ENCODE peak calls at places on chromosomes 4 and X, in four cellular contexts. One of them, this sample, is unnamed. For H3K4me1, the result is how much of the 10 kb centered on the place peaks cover.

GRCh38 chrX:98380106-98380505 is 1496.4 kb downstream of the RPA4 start:
- DNase-seq in A549: no peak
- DNase-seq in uterus: no peak
- DNase-seq in CD8-positive, alpha-beta memory T cell: no peak
- DNase-seq in this sample: no peak

GRCh38 chr4:3205995-3206394 is 43.0 kb upstream of the MSANTD1 start:
- DNase-seq in A549: no peak
- DNase-seq in uterus: no peak
- DNase-seq in CD8-positive, alpha-beta memory T cell: no peak
- DNase-seq in this sample: no peak

GRCh38 chrX:149881081-149881711 is at the start of gene MAGEA8:
- DNase-seq in A549: no peak
- DNase-seq in uterus: no peak
- DNase-seq in CD8-positive, alpha-beta memory T cell: no peak
- DNase-seq in this sample: no peak

GRCh38 chr4:154743683-154744340 is at the start of gene LRAT:
- DNase-seq in A549: peak
- DNase-seq in uterus: no peak
- DNase-seq in CD8-positive, alpha-beta memory T cell: peak
- DNase-seq in this sample: peak

GRCh38 chrX:123731258-123731986 is 1.4 kb downstream of the THOC2 start:
- DNase-seq in A549: peak
- DNase-seq in uterus: no peak
- DNase-seq in CD8-positive, alpha-beta memory T cell: no peak
- DNase-seq in this sample: no peak

GRCh38 chrX:129593137-129593536 is 53.1 kb downstream of the OCRL start:
- DNase-seq in A549: no peak
- DNase-seq in uterus: no peak
- DNase-seq in CD8-positive, alpha-beta memory T cell: no peak
- DNase-seq in this sample: no peak

GRCh38 chrX:121231566-121232358 is 184.4 kb downstream of the GLUD2 start:
- DNase-seq in A549: no peak
- DNase-seq in uterus: no peak
- DNase-seq in CD8-positive, alpha-beta memory T cell: no peak
- DNase-seq in this sample: no peak

GRCh38 chr4:32025840-32026459 is 1305.8 kb downstream of the PCDH7 start:
- DNase-seq in A549: peak
- DNase-seq in uterus: no peak
- DNase-seq in CD8-positive, alpha-beta memory T cell: no peak
- DNase-seq in this sample: no peak

GRCh38 chr4:148778980-148779675 is 336.9 kb upstream of the NR3C2 start:
- DNase-seq in A549: no peak
- DNase-seq in uterus: no peak
- DNase-seq in CD8-positive, alpha-beta memory T cell: no peak
- DNase-seq in this sample: no peak

GRCh38 chr4:186710521-186711119 is 13.0 kb downstream of the FAT1 start:
- DNase-seq in A549: no peak
- DNase-seq in uterus: no peak
- DNase-seq in CD8-positive, alpha-beta memory T cell: no peak
- DNase-seq in this sample: no peak

GRCh38 chr4:36651253-36651652 is 369.8 kb downstream of the DTHD1 start:
- DNase-seq in A549: no peak
- DNase-seq in uterus: no peak
- DNase-seq in CD8-positive, alpha-beta memory T cell: no peak
- DNase-seq in this sample: no peak

GRCh38 chr4:27407616-27408015 is 547.0 kb downstream of the STIM2 start:
- DNase-seq in A549: no peak
- DNase-seq in uterus: no peak
- DNase-seq in CD8-positive, alpha-beta memory T cell: no peak
- DNase-seq in this sample: no peak

GRCh38 chrX:121851033-121851432 is 803.6 kb downstream of the GLUD2 start:
- DNase-seq in A549: no peak
- DNase-seq in uterus: no peak
- DNase-seq in CD8-positive, alpha-beta memory T cell: no peak
- DNase-seq in this sample: no peak

GRCh38 chr4:15757084-15757483 is 21.0 kb upstream of the CD38 start:
- DNase-seq in A549: no peak
- DNase-seq in uterus: no peak
- DNase-seq in CD8-positive, alpha-beta memory T cell: peak
- DNase-seq in this sample: no peak
- H3K4me1 ChIP-seq in A549: under half
- H3K4me1 ChIP-seq in uterus: under half
- H3K4me1 ChIP-seq in CD8-positive, alpha-beta memory T cell: under half
- H3K4me1 ChIP-seq in this sample: under half

GRCh38 chrX:114210879-114211278 is 373.0 kb upstream of the HTR2C start:
- DNase-seq in A549: no peak
- DNase-seq in uterus: no peak
- DNase-seq in CD8-positive, alpha-beta memory T cell: no peak
- DNase-seq in this sample: no peak
- H3K27ac ChIP-seq in A549: no peak
- H3K27ac ChIP-seq in uterus: no peak
- H3K27ac ChIP-seq in CD8-positive, alpha-beta memory T cell: no peak
- H3K27ac ChIP-seq in this sample: no peak

GRCh38 chr4:101807351-101807750 is 16.8 kb downstream of the BANK1 start:
- DNase-seq in A549: no peak
- DNase-seq in uterus: no peak
- DNase-seq in CD8-positive, alpha-beta memory T cell: no peak
- DNase-seq in this sample: no peak
- H3K4me3 ChIP-seq in A549: no peak
- H3K4me3 ChIP-seq in uterus: no peak
- H3K4me3 ChIP-seq in CD8-positive, alpha-beta memory T cell: no peak
- H3K4me3 ChIP-seq in this sample: no peak

GRCh38 chr4:54783402-54784110 is 125.8 kb downstream of the KIT start:
- DNase-seq in A549: no peak
- DNase-seq in uterus: no peak
- DNase-seq in CD8-positive, alpha-beta memory T cell: no peak
- DNase-seq in this sample: no peak

GRCh38 chr4:54779797-54780196 is 122.0 kb downstream of the KIT start:
- DNase-seq in A549: no peak
- DNase-seq in uterus: no peak
- DNase-seq in CD8-positive, alpha-beta memory T cell: no peak
- DNase-seq in this sample: no peak

GRCh38 chr4:54781771-54782170 is 124.0 kb downstream of the KIT start:
- DNase-seq in A549: no peak
- DNase-seq in uterus: peak
- DNase-seq in CD8-positive, alpha-beta memory T cell: no peak
- DNase-seq in this sample: peak

DNA sequence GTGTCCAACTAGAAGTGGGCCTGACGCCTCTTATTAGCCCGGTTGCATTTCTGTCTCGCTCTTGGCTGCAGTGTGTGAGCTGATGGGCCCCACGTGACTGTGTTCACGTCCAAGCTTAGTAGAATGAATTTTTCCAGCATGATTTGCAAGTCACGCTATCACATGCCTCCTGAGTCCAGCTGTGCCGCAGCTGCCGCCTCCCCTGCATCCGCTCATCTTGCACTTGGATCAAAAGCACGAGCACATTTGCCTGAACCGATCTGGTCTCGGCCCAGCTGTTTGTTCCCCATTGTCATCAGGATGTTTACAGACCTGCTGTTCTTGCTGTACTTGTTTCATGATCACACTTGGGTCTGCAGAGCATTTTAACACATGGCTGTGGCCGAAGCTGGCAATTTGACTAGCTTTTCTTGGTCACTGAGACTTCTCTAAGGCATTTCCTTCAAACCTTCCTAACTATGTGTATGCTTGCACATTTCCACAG is 126.5 kb downstream of the KIT start:
- DNase-seq in A549: no peak
- DNase-seq in uterus: peak
- DNase-seq in CD8-positive, alpha-beta memory T cell: no peak
- DNase-seq in this sample: peak
- H3K4me1 ChIP-seq in A549: under half
- H3K4me1 ChIP-seq in uterus: under half
- H3K4me1 ChIP-seq in CD8-positive, alpha-beta memory T cell: under half
- H3K4me1 ChIP-seq in this sample: half or more

DNA sequence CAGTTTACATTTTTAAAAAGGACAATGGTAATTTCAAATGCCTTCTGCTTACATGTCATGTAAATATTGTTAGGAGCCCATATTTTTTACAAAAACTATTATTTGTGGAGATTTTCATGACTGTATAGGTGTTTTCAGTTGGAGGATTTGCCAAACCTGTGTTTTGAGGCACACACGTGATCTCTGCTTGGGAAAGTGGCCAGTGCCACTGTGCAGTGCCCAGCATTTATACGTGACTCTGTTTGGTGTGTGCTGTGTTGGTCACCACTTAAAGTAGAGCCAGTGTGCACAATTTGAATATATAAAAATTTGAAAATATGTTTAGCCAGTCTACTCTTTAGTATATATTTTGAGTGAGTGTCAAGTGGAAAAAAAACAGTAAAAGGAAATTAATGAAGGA is 26.8 kb upstream of the NAP1L5 start:
- DNase-seq in A549: no peak
- DNase-seq in uterus: no peak
- DNase-seq in CD8-positive, alpha-beta memory T cell: no peak
- DNase-seq in this sample: no peak
- H3K27ac ChIP-seq in A549: no peak
- H3K27ac ChIP-seq in uterus: no peak
- H3K27ac ChIP-seq in CD8-positive, alpha-beta memory T cell: no peak
- H3K27ac ChIP-seq in this sample: peak

DNA sequence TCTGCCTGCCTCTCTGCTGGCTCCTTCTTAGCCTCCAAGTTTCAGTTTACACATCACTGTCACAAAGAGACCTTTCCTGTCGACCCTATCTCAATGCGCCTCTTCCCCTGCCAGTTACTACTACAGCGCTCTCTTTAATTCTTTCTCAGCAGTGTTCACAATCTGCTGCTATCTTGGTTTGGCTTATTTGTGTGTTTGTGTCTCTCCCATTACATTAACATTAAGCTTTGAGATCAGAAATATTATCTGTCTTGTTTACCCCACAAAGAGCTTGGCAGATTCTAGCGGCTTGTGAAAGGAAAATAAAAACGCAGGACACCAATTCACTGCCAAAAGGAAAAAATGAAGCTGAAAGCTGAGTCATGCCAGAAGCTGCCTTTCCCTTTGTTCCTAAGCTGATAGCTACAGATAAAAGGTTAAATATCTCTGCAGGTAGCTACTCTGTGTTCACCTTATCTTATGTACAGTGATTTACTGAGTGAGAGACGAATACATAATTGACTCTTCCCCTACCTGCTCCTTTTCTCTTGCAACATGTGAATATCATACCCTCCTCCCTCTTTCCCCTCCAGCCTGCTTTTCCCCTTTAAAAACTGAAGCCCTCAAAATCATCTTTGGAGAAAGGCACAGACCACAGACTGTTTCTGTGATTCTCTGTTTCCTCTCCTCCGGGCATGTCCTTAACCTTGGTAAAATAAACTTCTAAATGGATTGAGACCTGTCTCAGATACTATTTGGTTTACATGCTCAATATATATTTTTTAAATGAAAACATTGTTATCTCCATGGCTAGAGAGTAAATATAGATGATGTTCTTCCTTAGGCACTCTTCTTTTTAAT is 19.3 kb upstream of the SLC9A7 start:
- DNase-seq in A549: no peak
- DNase-seq in uterus: no peak
- DNase-seq in CD8-positive, alpha-beta memory T cell: no peak
- DNase-seq in this sample: no peak
- H3K4me3 ChIP-seq in A549: no peak
- H3K4me3 ChIP-seq in uterus: no peak
- H3K4me3 ChIP-seq in CD8-positive, alpha-beta memory T cell: no peak
- H3K4me3 ChIP-seq in this sample: no peak

GRCh38 chr4:184400375-184400870 is 73.9 kb downstream of the IRF2 start:
- DNase-seq in A549: no peak
- DNase-seq in uterus: no peak
- DNase-seq in CD8-positive, alpha-beta memory T cell: no peak
- DNase-seq in this sample: no peak
- H3K4me1 ChIP-seq in A549: under half
- H3K4me1 ChIP-seq in uterus: under half
- H3K4me1 ChIP-seq in CD8-positive, alpha-beta memory T cell: under half
- H3K4me1 ChIP-seq in this sample: half or more

DNA sequence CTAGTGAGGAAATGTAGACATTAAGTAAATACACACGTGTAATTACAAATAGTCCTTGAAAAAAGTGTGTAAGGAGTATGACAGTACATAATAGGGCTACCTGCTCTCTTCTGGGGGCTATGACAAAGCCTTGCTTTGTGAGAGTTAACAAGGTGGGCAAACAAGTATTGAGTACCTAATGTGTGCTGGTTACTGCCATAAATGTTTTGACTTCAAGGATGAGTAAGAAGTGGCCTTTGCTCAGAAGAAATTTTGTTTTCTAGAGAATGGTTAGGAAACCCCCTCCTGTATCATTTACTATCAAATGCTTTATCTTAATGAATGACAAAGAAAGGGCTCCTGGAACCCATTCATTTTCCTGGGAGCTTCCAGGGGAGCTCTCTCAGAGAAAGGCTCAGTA is 167.0 kb upstream of the CASK start:
- DNase-seq in A549: no peak
- DNase-seq in uterus: no peak
- DNase-seq in CD8-positive, alpha-beta memory T cell: no peak
- DNase-seq in this sample: no peak
- H3K27ac ChIP-seq in A549: no peak
- H3K27ac ChIP-seq in uterus: no peak
- H3K27ac ChIP-seq in CD8-positive, alpha-beta memory T cell: no peak
- H3K27ac ChIP-seq in this sample: no peak

GRCh38 chr4:18593297-18594002 is 571.9 kb upstream of the LCORL start:
- DNase-seq in A549: peak
- DNase-seq in uterus: peak
- DNase-seq in CD8-positive, alpha-beta memory T cell: peak
- DNase-seq in this sample: no peak
- H3K4me3 ChIP-seq in A549: peak
- H3K4me3 ChIP-seq in uterus: no peak
- H3K4me3 ChIP-seq in CD8-positive, alpha-beta memory T cell: no peak
- H3K4me3 ChIP-seq in this sample: no peak

DNA sequence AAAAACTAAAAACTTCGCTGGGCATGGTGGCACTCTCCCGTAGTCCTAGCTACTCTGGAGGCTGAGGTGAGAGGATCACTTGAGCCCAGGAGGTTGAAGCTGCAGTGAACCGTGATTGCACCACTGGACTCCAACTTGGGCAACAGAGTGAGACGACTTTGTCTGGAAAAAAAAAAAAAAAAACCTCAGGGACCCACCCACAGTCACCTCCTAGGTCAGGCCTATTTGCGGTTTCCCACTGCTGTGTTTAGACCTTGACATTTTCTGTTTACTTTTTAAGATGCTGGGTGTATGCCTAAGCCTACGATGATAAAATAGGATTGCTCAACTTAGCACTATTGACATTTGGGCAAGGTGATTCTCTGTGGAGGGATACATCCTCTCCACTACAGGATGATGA is 197.4 kb upstream of the TBL1X start:
- DNase-seq in A549: peak
- DNase-seq in uterus: no peak
- DNase-seq in CD8-positive, alpha-beta memory T cell: no peak
- DNase-seq in this sample: no peak
- H3K4me1 ChIP-seq in A549: under half
- H3K4me1 ChIP-seq in uterus: under half
- H3K4me1 ChIP-seq in CD8-positive, alpha-beta memory T cell: under half
- H3K4me1 ChIP-seq in this sample: under half

This sample was measured in left ventricle myocardium inferior.